ENCODE peak calls at places on chromosomes 11 and 22, in nine cellular contexts. J is Kasumi-1; H is omental fat pad; M is SJSA1; U is HTR-8/SVneo; S is colonic mucosa; C is CD4-positive, CD25-positive, alpha-beta regulatory T cell; F is RWPE2; W is GM20000. E is an unnamed sample.

GRCh38 chr11:121503056-121503455 is 50.3 kb upstream of the SORL1-AS1 start:
- DNase-seq in J (peak; percentile 54), H (no peak), M (no peak), U (no peak), S (no peak), C (no peak), F (no peak), W (no peak), E (no peak)

GRCh38 chr22:20248461-20248959 is 19.6 kb downstream of the RTN4R start:
- DNase-seq in J (no peak), H (no peak), M (no peak), U (no peak), S (no peak), C (no peak), F (no peak), W (no peak), E (no peak)

GRCh38 chr11:78646564-78647185 is 72.0 kb upstream of the NARS2 start:
- DNase-seq in J (peak; percentile 44), H (peak; percentile 39), M (no peak), U (peak; percentile 62), S (peak; percentile 73), C (peak; percentile 63), F (no peak), W (peak; percentile 69), E (no peak)

GRCh38 chr11:94473177-94473799 is 20.4 kb downstream of the MRE11 start:
- DNase-seq in J (peak; percentile 93), H (no peak), M (no peak), U (no peak), S (no peak), C (peak; percentile 63), F (no peak), W (peak; percentile 44), E (no peak)

GRCh38 chr11:76270387-76270786 is 64.1 kb upstream of the WNT11 start:
- DNase-seq in J (no peak), H (no peak), M (no peak), U (no peak), S (peak; percentile 25), C (no peak), F (no peak), W (no peak), E (no peak)

GRCh38 chr11:46565248-46565835 is 28.5 kb downstream of the AMBRA1 start:
- DNase-seq in J (no peak), H (no peak), M (no peak), U (no peak), S (no peak), C (no peak), F (no peak), W (no peak), E (no peak)

GRCh38 chr11:20584093-20584774 is 15.2 kb upstream of the SLC6A5 start:
- DNase-seq in J (no peak), H (no peak), M (no peak), U (no peak), S (no peak), C (no peak), F (no peak), W (no peak), E (no peak)

GRCh38 chr22:49204599-49205214 is 623.0 kb downstream of the BRD1 start:
- DNase-seq in J (no peak), H (no peak), M (peak; percentile 38), U (no peak), S (no peak), C (no peak), F (no peak), W (no peak), E (no peak)

GRCh38 chr22:47651216-47651987 is 889.0 kb downstream of the TBC1D22A start:
- DNase-seq in J (no peak), H (no peak), M (no peak), U (no peak), S (no peak), C (no peak), F (no peak), W (no peak), E (no peak)

GRCh38 chr11:1195690-1196515 is 27.0 kb upstream of the MUC5B start:
- DNase-seq in J (no peak), H (no peak), M (peak; percentile 33), U (no peak), S (no peak), C (no peak), F (peak; percentile 43), W (peak; percentile 19), E (no peak)

GRCh38 chr11:112518371-112518770 is 257.7 kb upstream of the PLET1 start:
- DNase-seq in J (no peak), H (no peak), M (no peak), U (no peak), S (no peak), C (no peak), F (no peak), W (no peak), E (no peak)

GRCh38 chr22:40332319-40332781 is 13.9 kb upstream of the ADSL start:
- DNase-seq in J (no peak), H (no peak), M (peak; percentile 74), U (no peak), S (no peak), C (peak; percentile 19), F (no peak), W (no peak), E (no peak)

GRCh38 chr22:37098976-37099577 is 10.4 kb downstream of the TMPRSS6 start:
- DNase-seq in J (peak; percentile 8), H (no peak), M (no peak), U (no peak), S (no peak), C (no peak), F (no peak), W (peak; percentile 59), E (no peak)

GRCh38 chr22:48605856-48606255 is 1221.8 kb downstream of the BRD1 start:
- DNase-seq in J (no peak), H (no peak), M (no peak), U (no peak), S (no peak), C (no peak), F (no peak), W (no peak), E (no peak)

GRCh38 chr11:21646351-21646750 is 546.5 kb upstream of the ANO5 start:
- DNase-seq in J (no peak), H (no peak), M (no peak), U (no peak), S (no peak), C (no peak), F (no peak), W (no peak), E (no peak)

GRCh38 chr11:47391711-47392432 is 13.5 kb upstream of the SPI1 start:
- DNase-seq in J (no peak), H (no peak), M (no peak), U (no peak), S (no peak), C (no peak), F (no peak), W (no peak), E (no peak)

GRCh38 chr11:58227956-58228615 is 632 bp downstream of the OR10Q1 start:
- DNase-seq in J (peak; percentile 31), H (no peak), M (no peak), U (no peak), S (no peak), C (no peak), F (no peak), W (no peak), E (no peak)

GRCh38 chr22:23202812-23203451 is 22.6 kb downstream of the BCR start:
- DNase-seq in J (no peak), H (no peak), M (no peak), U (no peak), S (no peak), C (no peak), F (no peak), W (no peak), E (no peak)

GRCh38 chr11:119482561-119483001 is 59.6 kb upstream of the THY1 start:
- DNase-seq in J (no peak), H (no peak), M (no peak), U (no peak), S (no peak), C (no peak), F (peak; percentile 35), W (no peak), E (no peak)

GRCh38 chr22:29762263-29762662 is 4.5 kb downstream of the ZMAT5 start:
- DNase-seq in J (no peak), H (no peak), M (no peak), U (no peak), S (no peak), C (no peak), F (no peak), W (no peak), E (no peak)

GRCh38 chr11:120645639-120646038 is 134.1 kb downstream of the GRIK4 start:
- DNase-seq in J (no peak), H (no peak), M (no peak), U (no peak), S (no peak), C (no peak), F (no peak), W (no peak), E (no peak)

GRCh38 chr11:8258289-8258688 is 5.4 kb downstream of the LMO1 start:
- DNase-seq in J (peak; percentile 62), H (no peak), M (peak; percentile 7), U (no peak), S (no peak), C (no peak), F (no peak), W (no peak), E (no peak)

GRCh38 chr11:24142062-24142461 is 354.8 kb upstream of the LUZP2 start:
- DNase-seq in J (no peak), H (no peak), M (no peak), U (no peak), S (no peak), C (no peak), F (no peak), W (no peak), E (no peak)

GRCh38 chr22:43313497-43314474 is 29.4 kb downstream of the SCUBE1 start:
- DNase-seq in J (no peak), H (no peak), M (no peak), U (peak; percentile 18), S (no peak), C (no peak), F (no peak), W (no peak), E (no peak)

GRCh38 chr11:27420722-27421572 is 51.6 kb downstream of the LGR4 start:
- DNase-seq in J (no peak), H (no peak), M (no peak), U (peak; percentile 10), S (no peak), C (no peak), F (no peak), W (no peak), E (no peak)

GRCh38 chr11:115707180-115707905 is 203.1 kb upstream of the CADM1 start:
- DNase-seq in J (peak; percentile 3), H (no peak), M (no peak), U (no peak), S (no peak), C (no peak), F (no peak), W (no peak), E (no peak)

GRCh38 chr22:43891360-43892182 is at the start of gene PNPLA5:
- DNase-seq in J (no peak), H (no peak), M (no peak), U (no peak), S (no peak), C (no peak), F (no peak), W (no peak), E (no peak)

GRCh38 chr11:93757924-93758865 is 16.7 kb downstream of the C11orf54 start:
- DNase-seq in J (no peak), H (no peak), M (no peak), U (no peak), S (no peak), C (no peak), F (no peak), W (no peak), E (no peak)